ENCODE peak calls at places on chromosomes 4 and X, in nine cellular contexts. C, M, H, E, G, R, F, S and D are unnamed samples.

GRCh38 chr4:80062527-80062926 is 10.5 kb downstream of the ANTXR2 start:
- DNase-seq in C (no peak), M (no peak), H (no peak), E (no peak), G (no peak), R (no peak), F (no peak), S (no peak), D (no peak)

GRCh38 chr4:126697748-126698147 is 935.0 kb upstream of the INTU start:
- DNase-seq in C (no peak), M (no peak), H (no peak), E (peak), G (no peak), R (no peak), F (no peak), S (no peak), D (no peak)

GRCh38 chrX:72307646-72308051 is 1.9 kb upstream of the CITED1 start:
- DNase-seq in C (no peak), M (peak), H (no peak), E (no peak), G (no peak), R (no peak), F (no peak), S (no peak), D (no peak)

GRCh38 chr4:19164334-19164733 is 1087.4 kb upstream of the SLIT2 start:
- DNase-seq in C (no peak), M (no peak), H (no peak), E (no peak), G (no peak), R (no peak), F (no peak), S (no peak), D (no peak)

GRCh38 chr4:137909910-137910309 is 332.2 kb downstream of the SLC7A11 start:
- DNase-seq in C (no peak), M (peak), H (no peak), E (no peak), G (no peak), R (peak), F (no peak), S (no peak), D (no peak)

GRCh38 chr4:66555301-66555700 is 885.0 kb upstream of the EPHA5 start:
- DNase-seq in C (peak), M (no peak), H (no peak), E (peak), G (peak), R (no peak), F (no peak), S (no peak), D (no peak)

GRCh38 chr4:155433636-155434360 is 57.0 kb upstream of the MAP9 start:
- DNase-seq in C (peak), M (no peak), H (no peak), E (peak), G (peak), R (no peak), F (no peak), S (no peak), D (no peak)

GRCh38 chrX:45145492-45146215 is 55.0 kb downstream of the DIPK2B start:
- DNase-seq in C (no peak), M (no peak), H (no peak), E (no peak), G (no peak), R (no peak), F (no peak), S (no peak), D (no peak)

GRCh38 chr4:110518889-110519490 is 43.0 kb downstream of the ENPEP start:
- DNase-seq in C (peak), M (peak), H (no peak), E (no peak), G (peak), R (no peak), F (no peak), S (no peak), D (no peak)

GRCh38 chr4:32748498-32748897 is 2028.3 kb downstream of the PCDH7 start:
- DNase-seq in C (peak), M (no peak), H (no peak), E (no peak), G (no peak), R (peak), F (no peak), S (no peak), D (no peak)

GRCh38 chr4:156958276-156959074 is 13.1 kb downstream of the PDGFC start:
- DNase-seq in C (no peak), M (no peak), H (no peak), E (no peak), G (no peak), R (no peak), F (no peak), S (no peak), D (no peak)

GRCh38 chr4:104967034-104967401 is 179.7 kb upstream of the TET2 start:
- DNase-seq in C (no peak), M (no peak), H (no peak), E (no peak), G (no peak), R (no peak), F (no peak), S (no peak), D (no peak)

GRCh38 chr4:55980725-55981124 is 32.0 kb downstream of the CEP135 start:
- DNase-seq in C (no peak), M (no peak), H (no peak), E (no peak), G (no peak), R (no peak), F (no peak), S (no peak), D (no peak)

GRCh38 chrX:112067601-112068000 is 15.0 kb downstream of the TRPC5 start:
- DNase-seq in C (no peak), M (no peak), H (no peak), E (no peak), G (no peak), R (no peak), F (no peak), S (no peak), D (no peak)

GRCh38 chr4:1178300-1179088 is 6.1 kb upstream of the SPON2 start:
- DNase-seq in C (no peak), M (no peak), H (no peak), E (no peak), G (no peak), R (no peak), F (no peak), S (no peak), D (no peak)

GRCh38 chr4:43224591-43224990 is 332.1 kb downstream of the GRXCR1 start:
- DNase-seq in C (no peak), M (no peak), H (no peak), E (no peak), G (peak), R (no peak), F (no peak), S (no peak), D (no peak)

GRCh38 chr4:153447175-153447887 is 18.8 kb upstream of the TMEM131L start:
- DNase-seq in C (no peak), M (no peak), H (no peak), E (no peak), G (peak), R (no peak), F (no peak), S (no peak), D (no peak)

GRCh38 chrX:47285762-47286320 is 53.0 kb downstream of the USP11 start:
- DNase-seq in C (no peak), M (no peak), H (no peak), E (peak), G (no peak), R (no peak), F (no peak), S (no peak), D (no peak)

GRCh38 chr4:148079945-148080344 is 348.1 kb downstream of the ARHGAP10 start:
- DNase-seq in C (no peak), M (no peak), H (peak), E (no peak), G (no peak), R (no peak), F (no peak), S (no peak), D (no peak)

GRCh38 chr4:56505269-56506109 is at the start of gene ARL9:
- DNase-seq in C (peak), M (peak), H (peak), E (peak), G (peak), R (peak), F (peak), S (peak), D (no peak)

GRCh38 chr4:108834167-108834566 is 71.3 kb upstream of the ETNPPL start:
- DNase-seq in C (no peak), M (no peak), H (no peak), E (peak), G (peak), R (no peak), F (no peak), S (no peak), D (no peak)

GRCh38 chr4:8541981-8542715 is 38.0 kb upstream of the GPR78 start:
- DNase-seq in C (no peak), M (no peak), H (no peak), E (no peak), G (no peak), R (no peak), F (no peak), S (no peak), D (no peak)

GRCh38 chr4:26839534-26839951 is 21.1 kb upstream of the STIM2 start:
- DNase-seq in C (no peak), M (peak), H (no peak), E (peak), G (peak), R (no peak), F (no peak), S (no peak), D (no peak)

GRCh38 chr4:103074598-103075434 is 1.7 kb downstream of the SLC9B2 start:
- DNase-seq in C (peak), M (no peak), H (no peak), E (peak), G (peak), R (no peak), F (no peak), S (no peak), D (no peak)

GRCh38 chrX:108447303-108447702 is 7.7 kb downstream of the COL4A5 start:
- DNase-seq in C (peak), M (no peak), H (no peak), E (peak), G (peak), R (no peak), F (no peak), S (no peak), D (no peak)

DNA sequence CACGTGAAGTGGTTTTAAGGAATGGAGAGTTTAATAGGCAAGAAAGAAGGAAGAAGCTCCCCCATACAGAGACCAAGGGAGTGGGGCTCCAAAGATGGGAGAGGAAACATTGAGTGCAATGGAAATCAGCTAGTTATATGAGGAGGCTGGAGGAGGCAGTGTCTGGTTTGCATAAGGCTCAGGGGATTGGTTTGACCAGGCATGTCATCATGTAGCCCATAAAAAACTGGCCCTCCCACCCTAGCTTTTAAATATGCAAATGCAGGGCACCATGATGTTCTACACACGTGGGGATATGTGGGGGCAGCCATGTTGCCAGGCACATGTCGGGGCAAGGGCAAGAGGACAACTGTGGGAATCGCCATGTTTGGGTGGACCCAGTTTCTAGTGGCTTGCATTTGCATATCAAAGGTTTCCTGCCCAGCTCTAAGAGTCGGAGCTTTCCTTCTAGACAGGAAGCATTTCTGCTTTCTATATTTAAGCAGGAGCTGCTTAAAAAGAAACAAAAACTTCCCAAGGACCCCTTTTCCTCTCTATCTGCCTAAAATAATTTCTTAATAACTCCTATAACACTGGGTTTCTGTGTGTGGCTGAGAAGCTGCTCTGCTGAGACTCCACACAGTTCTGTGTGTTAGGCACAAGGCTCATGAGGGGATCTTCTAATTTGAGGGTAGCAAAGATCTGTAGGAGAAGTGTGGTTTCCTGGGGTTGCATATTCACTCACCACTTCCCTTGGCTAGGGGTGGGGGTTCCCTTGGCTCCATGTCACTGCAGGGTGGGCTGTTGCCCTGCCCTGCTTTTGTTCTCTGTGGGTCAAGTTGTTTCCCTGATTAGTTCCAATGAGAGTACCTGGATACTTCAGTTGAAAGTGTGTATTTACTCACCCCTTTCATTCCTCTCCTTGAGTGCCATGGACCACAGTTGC is 113.5 kb downstream of the VSIG4 start:
- DNase-seq in C (no peak), M (no peak), H (no peak), E (no peak), G (no peak), R (no peak), F (peak), S (no peak), D (no peak)
- H3K27ac ChIP-seq in C (no peak), M (no peak), H (no peak), E (no peak), G (no peak), R (no peak), F (peak), S (no peak), D (no peak)

GRCh38 chrX:1248381-1249061 is 20.1 kb upstream of the CSF2RA start:
- DNase-seq in C (peak), M (no peak), H (no peak), E (no peak), G (peak), R (peak), F (no peak), S (no peak), D (no peak)
- H3K27ac ChIP-seq in C (peak), M (no peak), H (no peak), E (no peak), G (no peak), R (peak), F (peak), S (peak), D (no peak)

GRCh38 chr4:121189811-121190210 is 25.7 kb upstream of the TNIP3 start:
- DNase-seq in C (no peak), M (no peak), H (no peak), E (no peak), G (no peak), R (no peak), F (peak), S (no peak), D (no peak)

GRCh38 chr4:121192013-121192412 is 27.9 kb upstream of the TNIP3 start:
- DNase-seq in C (no peak), M (no peak), H (no peak), E (peak), G (no peak), R (no peak), F (no peak), S (no peak), D (no peak)

GRCh38 chr4:121190389-121190788 is 26.3 kb upstream of the TNIP3 start:
- DNase-seq in C (no peak), M (no peak), H (no peak), E (no peak), G (no peak), R (no peak), F (no peak), S (no peak), D (no peak)

GRCh38 chr4:121192500-121192899 is 28.4 kb upstream of the TNIP3 start:
- DNase-seq in C (peak), M (no peak), H (no peak), E (no peak), G (peak), R (no peak), F (no peak), S (no peak), D (no peak)

DNA sequence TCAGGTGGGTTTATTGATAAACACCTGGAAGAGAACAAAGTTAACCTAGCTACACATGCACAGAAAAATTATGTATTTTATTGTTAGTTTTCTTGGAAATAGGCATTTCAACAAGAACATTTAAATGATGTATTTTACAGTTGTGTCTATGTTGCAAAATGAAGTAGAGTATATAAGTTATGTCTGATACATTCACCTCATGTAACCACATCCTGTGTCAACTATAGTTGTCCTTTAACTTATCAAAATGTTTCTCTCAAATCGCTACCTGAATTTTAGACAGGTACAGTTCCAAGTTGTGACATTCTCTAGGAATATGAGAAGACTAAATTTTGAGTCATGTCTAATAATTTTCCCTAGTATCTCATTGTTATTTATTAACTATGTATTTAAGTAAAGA is 27.2 kb upstream of the TNIP3 start:
- DNase-seq in C (no peak), M (no peak), H (no peak), E (no peak), G (no peak), R (no peak), F (no peak), S (no peak), D (no peak)
- H3K27ac ChIP-seq in C (no peak), M (no peak), H (no peak), E (no peak), G (no peak), R (no peak), F (no peak), S (no peak), D (no peak)

GRCh38 chr4:51845055-51845426 is 2.1 kb downstream of the DCUN1D4 start:
- DNase-seq in C (no peak), M (no peak), H (no peak), E (no peak), G (no peak), R (no peak), F (no peak), S (no peak), D (no peak)

GRCh38 chr4:51842554-51843308 is at the start of gene DCUN1D4:
- DNase-seq in C (peak), M (peak), H (peak), E (peak), G (peak), R (peak), F (peak), S (peak), D (peak)

GRCh38 chr4:51844157-51845054 is 1.5 kb downstream of the DCUN1D4 start:
- DNase-seq in C (peak), M (peak), H (peak), E (peak), G (peak), R (peak), F (peak), S (peak), D (peak)

GRCh38 chr4:51843309-51844156 is 580 bp downstream of the DCUN1D4 start:
- DNase-seq in C (peak), M (peak), H (peak), E (peak), G (peak), R (no peak), F (peak), S (peak), D (peak)

DNA sequence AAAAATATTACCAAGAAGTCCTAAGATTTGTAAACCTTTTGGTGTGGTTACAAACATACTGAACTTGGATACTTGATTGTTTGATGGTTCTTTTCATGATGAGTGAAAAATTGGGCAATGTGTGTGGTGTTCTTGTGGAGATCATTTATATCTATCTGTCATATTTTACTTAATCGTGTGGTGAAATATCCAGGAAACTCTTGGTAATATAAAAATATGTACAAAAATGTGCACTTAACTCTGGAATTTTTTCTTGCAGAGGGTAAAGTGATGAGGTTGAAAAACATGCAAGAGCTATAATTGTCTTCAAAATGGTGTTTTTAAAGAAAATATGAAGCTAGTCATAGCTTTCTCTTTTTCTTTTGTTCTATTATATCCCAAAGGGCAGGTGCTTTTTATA is 2.8 kb downstream of the DCUN1D4 start:
- DNase-seq in C (no peak), M (no peak), H (no peak), E (no peak), G (no peak), R (no peak), F (no peak), S (no peak), D (no peak)
- H3K27ac ChIP-seq in C (peak), M (no peak), H (no peak), E (no peak), G (no peak), R (no peak), F (no peak), S (no peak), D (no peak)

GRCh38 chrX:48918303-48918643 is 551 bp downstream of the PIM2 start:
- DNase-seq in C (no peak), M (no peak), H (no peak), E (no peak), G (no peak), R (no peak), F (no peak), S (no peak), D (no peak)
- H3K27ac ChIP-seq in C (peak), M (peak), H (peak), E (no peak), G (no peak), R (peak), F (peak), S (peak), D (peak)